ENCODE peak calls at places on chromosomes 7 and 10, in seven cellular contexts. Y is H9, H is IMR-90, X is neuronal stem cell, D is H1, T is mesenchymal stem cell, R is trophoblast cell. V is an unnamed sample. For H3K27me3, the result is how much of the 10 kb centered on the place peaks cover.

GRCh38 chr10:35420827-35421552 is 84.7 kb downstream of the CCNY start:
- DNase-seq in D (no peak), Y (no peak), T (peak), R (no peak), X (no peak), H (no peak), V (no peak)

GRCh38 chr10:61642692-61643091 is 20.0 kb upstream of the CABCOCO1 start:
- DNase-seq in X (no peak), T (no peak), H (peak), D (no peak), Y (no peak), R (no peak), V (no peak)

GRCh38 chr10:14414901-14415300 is 84.2 kb upstream of the FRMD4A start:
- DNase-seq in X (no peak), H (peak), T (no peak), R (no peak), Y (no peak), D (no peak), V (no peak)

GRCh38 chr7:96770758-96771157 is 61.1 kb upstream of the SEM1 start:
- DNase-seq in H (no peak), D (no peak), Y (no peak), R (peak), T (no peak), X (no peak), V (no peak)

GRCh38 chr10:9305018-9305655 is 1250.6 kb downstream of the GATA3 start:
- DNase-seq in X (peak), D (no peak), Y (no peak), R (no peak), T (peak), H (peak), V (peak)

GRCh38 chr7:5689118-5689517 is 92.3 kb downstream of the RNF216 start:
- DNase-seq in H (peak), D (no peak), Y (no peak), T (peak), R (no peak), X (no peak), V (no peak)

GRCh38 chr10:113665806-113666354 is 2.0 kb upstream of the NRAP start:
- DNase-seq in T (peak), H (peak), R (peak), X (no peak), D (no peak), Y (no peak), V (peak)

GRCh38 chr10:86267286-86268195 is 99.1 kb downstream of the GRID1 start:
- DNase-seq in Y (peak), X (no peak), T (no peak), D (no peak), R (no peak), H (no peak), V (peak)

GRCh38 chr10:6878067-6878412 is 298.0 kb upstream of the PRKCQ start:
- DNase-seq in T (no peak), R (no peak), Y (peak), X (no peak), D (peak), H (no peak), V (peak)

GRCh38 chr7:1662767-1663166 is 7.3 kb upstream of the ELFN1 start:
- DNase-seq in H (no peak), R (no peak), D (no peak), T (no peak), X (no peak), Y (peak), V (no peak)
- H3K27me3 ChIP-seq in H (half or more), R (under half), D (half or more), T (under half), X (under half), Y (under half), V (under half)

DNA sequence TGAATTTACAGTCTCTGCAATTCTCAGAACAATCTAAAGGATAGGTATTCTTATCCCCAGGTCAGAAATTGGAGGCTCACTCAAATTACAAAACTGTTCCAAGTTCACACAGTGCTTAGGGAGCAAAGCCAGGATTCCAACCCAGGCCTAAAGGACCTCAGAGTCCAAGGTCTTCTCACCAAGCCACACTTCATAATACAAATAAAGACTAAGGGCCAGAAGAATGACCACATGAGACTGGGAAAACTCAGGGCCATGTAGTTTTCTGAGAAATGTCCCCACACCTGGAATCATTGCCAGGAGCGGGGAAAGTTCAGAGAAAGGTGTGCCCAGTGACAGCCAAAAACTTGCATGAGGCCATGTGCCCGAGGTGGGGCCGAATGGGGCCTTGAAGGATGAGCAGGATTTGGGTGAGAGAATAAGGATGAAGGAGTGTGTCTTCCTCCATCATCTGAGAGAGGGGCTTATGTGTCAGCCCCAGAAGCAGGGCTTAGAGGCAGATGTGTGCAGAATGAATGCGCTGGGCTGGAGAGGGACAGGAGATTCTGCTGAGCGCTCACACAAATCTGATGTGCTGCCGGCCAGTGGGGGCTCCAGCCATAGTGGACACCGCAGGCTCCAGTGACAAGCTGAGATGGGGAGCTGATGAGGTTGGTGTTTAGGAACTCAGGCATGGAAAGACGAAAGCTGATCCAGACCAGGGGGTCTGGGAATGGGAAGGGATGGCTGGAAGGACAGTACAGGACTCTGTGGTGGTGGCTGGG is 35.9 kb downstream of the BLNK start:
- DNase-seq in H (no peak), D (no peak), X (no peak), R (no peak), T (no peak), Y (no peak), V (no peak)
- H3K18ac ChIP-seq in H (no peak), D (no peak), X (peak), R (no peak), T (no peak), Y (no peak), V (no peak)

GRCh38 chr7:41275255-41275654 is 427.6 kb downstream of the INHBA start:
- DNase-seq in H (no peak), D (no peak), X (no peak), Y (no peak), T (no peak), R (no peak), V (no peak)
- H3K27me3 ChIP-seq in H (under half), D (under half), X (under half), Y (under half), T (under half), R (under half), V (under half)

DNA sequence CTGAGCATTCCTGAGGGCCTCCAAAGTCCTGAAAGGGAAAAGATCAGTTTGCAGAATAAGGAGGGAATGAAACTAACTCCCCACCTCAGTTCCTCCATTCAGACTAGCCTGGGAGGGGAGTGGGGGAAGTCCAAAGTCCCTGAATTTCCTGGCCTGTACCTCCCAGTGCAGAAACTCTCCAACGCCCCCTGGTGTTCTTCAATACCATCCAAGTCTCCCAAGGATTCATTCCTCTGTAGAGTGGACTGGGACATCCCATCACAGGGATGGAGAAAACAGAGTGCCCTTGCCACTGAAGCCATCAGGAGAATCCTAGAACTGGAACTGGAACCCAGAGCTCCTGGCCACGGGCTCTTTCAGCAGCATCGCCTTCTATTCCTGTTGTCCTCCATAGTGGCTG is 1.6 kb upstream of the COL13A1 start:
- DNase-seq in D (no peak), X (peak), T (peak), H (peak), R (no peak), Y (peak), V (peak)
- H3K18ac ChIP-seq in D (no peak), X (no peak), T (no peak), H (no peak), R (no peak), Y (no peak), V (peak)

V was measured in mesendoderm.